ENCODE peak calls at places on chromosomes 6 and 20, in six cellular contexts. One of them, this sample, is unnamed.

GRCh38 chr6:127216821-127217789 is 49.6 kb upstream of the RNF146 start:
- DNase-seq in osteoblast: peak; percentile 45
- DNase-seq in lower lobe of right lung: no peak
- DNase-seq in ovary: no peak
- DNase-seq in left lung: no peak
- DNase-seq in prostate gland: no peak
- DNase-seq in this sample: no peak

GRCh38 chr6:158622545-158623190 is 21.9 kb downstream of the DYNLT1 start:
- DNase-seq in lower lobe of right lung: no peak
- DNase-seq in prostate gland: no peak
- DNase-seq in osteoblast: no peak
- DNase-seq in left lung: peak; percentile 22
- DNase-seq in ovary: no peak
- DNase-seq in this sample: no peak

GRCh38 chr20:10217517-10218410 is 866 bp upstream of the SNAP25 start:
- DNase-seq in prostate gland: peak; percentile 44
- DNase-seq in osteoblast: peak; percentile 89
- DNase-seq in ovary: peak; percentile 86
- DNase-seq in lower lobe of right lung: no peak
- DNase-seq in left lung: peak; percentile 52
- DNase-seq in this sample: peak; percentile 74

GRCh38 chr20:35252037-35252461 is 25.6 kb downstream of the MMP24 start:
- DNase-seq in left lung: no peak
- DNase-seq in prostate gland: no peak
- DNase-seq in ovary: no peak
- DNase-seq in osteoblast: no peak
- DNase-seq in lower lobe of right lung: no peak
- DNase-seq in this sample: no peak

GRCh38 chr20:42179768-42180167 is 561.6 kb upstream of the CHD6 start:
- DNase-seq in prostate gland: no peak
- DNase-seq in lower lobe of right lung: no peak
- DNase-seq in left lung: no peak
- DNase-seq in osteoblast: no peak
- DNase-seq in ovary: no peak
- DNase-seq in this sample: no peak

GRCh38 chr6:18155273-18155863 is at the start of gene KDM1B:
- DNase-seq in osteoblast: peak; percentile 99
- DNase-seq in ovary: peak; percentile 99
- DNase-seq in prostate gland: no peak
- DNase-seq in left lung: no peak
- DNase-seq in lower lobe of right lung: peak; percentile 99
- DNase-seq in this sample: peak; percentile 98

GRCh38 chr20:62475819-62476073 is at the start of gene GATA5:
- DNase-seq in left lung: no peak
- DNase-seq in lower lobe of right lung: no peak
- DNase-seq in osteoblast: no peak
- DNase-seq in prostate gland: no peak
- DNase-seq in ovary: no peak
- DNase-seq in this sample: no peak

GRCh38 chr20:59159091-59159821 is 4.4 kb upstream of the ZNF831 start:
- DNase-seq in prostate gland: no peak
- DNase-seq in lower lobe of right lung: no peak
- DNase-seq in osteoblast: no peak
- DNase-seq in left lung: no peak
- DNase-seq in ovary: no peak
- DNase-seq in this sample: no peak

GRCh38 chr20:23207826-23208555 is 121.9 kb upstream of the CD93 start:
- DNase-seq in ovary: no peak
- DNase-seq in osteoblast: no peak
- DNase-seq in lower lobe of right lung: no peak
- DNase-seq in left lung: no peak
- DNase-seq in prostate gland: no peak
- DNase-seq in this sample: no peak

GRCh38 chr6:145315982-145316600 is 419.2 kb downstream of the EPM2A start:
- DNase-seq in osteoblast: no peak
- DNase-seq in left lung: no peak
- DNase-seq in ovary: no peak
- DNase-seq in lower lobe of right lung: no peak
- DNase-seq in prostate gland: no peak
- DNase-seq in this sample: no peak

GRCh38 chr6:145313041-145313855 is 422.1 kb downstream of the EPM2A start:
- DNase-seq in ovary: no peak
- DNase-seq in lower lobe of right lung: no peak
- DNase-seq in prostate gland: no peak
- DNase-seq in osteoblast: no peak
- DNase-seq in left lung: no peak
- DNase-seq in this sample: no peak

DNA sequence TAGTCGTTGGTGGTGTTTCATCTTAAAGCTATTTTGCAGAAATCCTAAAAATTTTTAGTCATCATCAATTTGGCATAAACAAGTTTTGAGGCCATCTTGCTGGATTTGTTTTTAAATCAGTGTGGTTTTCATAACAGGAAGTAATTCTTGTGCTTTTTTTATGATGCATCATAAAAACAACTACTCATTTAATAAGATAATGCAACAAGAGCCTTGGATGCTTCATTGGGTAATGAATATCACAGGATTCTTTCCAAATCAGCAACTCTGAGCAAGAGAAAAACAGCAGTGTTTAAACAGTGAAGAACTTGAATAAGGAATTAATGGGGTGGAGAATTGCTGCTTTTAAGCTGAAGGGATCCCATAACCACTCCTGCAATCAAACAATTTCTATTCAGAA is 425.2 kb downstream of the EPM2A start:
- DNase-seq in lower lobe of right lung: no peak
- DNase-seq in osteoblast: no peak
- DNase-seq in prostate gland: no peak
- DNase-seq in left lung: no peak
- DNase-seq in ovary: no peak
- DNase-seq in this sample: no peak
- H3K4me3 ChIP-seq in lower lobe of right lung: no peak overlapping the region
- H3K4me3 ChIP-seq in osteoblast: no peak overlapping the region
- H3K4me3 ChIP-seq in prostate gland: no peak overlapping the region
- H3K4me3 ChIP-seq in left lung: no peak overlapping the region
- H3K4me3 ChIP-seq in ovary: no peak overlapping the region
- H3K4me3 ChIP-seq in this sample: no peak overlapping the region

DNA sequence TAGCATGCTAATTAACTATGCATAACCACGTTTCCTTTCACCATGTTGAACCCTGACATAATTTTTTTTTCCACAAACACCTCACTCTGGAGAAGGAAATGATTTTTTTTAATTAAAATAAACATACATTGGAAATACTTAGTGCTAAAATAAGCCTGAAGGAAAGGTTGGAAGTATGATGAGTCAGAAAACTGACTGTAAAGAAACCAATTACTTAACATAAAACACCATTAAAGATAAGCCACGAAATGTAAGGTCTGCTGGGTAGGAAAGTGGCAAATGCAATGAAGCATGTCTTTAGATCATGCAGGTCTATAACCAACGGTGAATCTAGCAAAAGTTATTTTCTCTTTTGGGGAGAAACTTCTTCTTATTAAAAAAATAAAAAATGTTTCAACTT is 47.5 kb downstream of the OPRM1 start:
- DNase-seq in osteoblast: no peak
- DNase-seq in prostate gland: no peak
- DNase-seq in ovary: no peak
- DNase-seq in lower lobe of right lung: no peak
- DNase-seq in left lung: no peak
- DNase-seq in this sample: no peak
- H3K27me3 ChIP-seq in osteoblast: no peaks in the 10 kb centered on the region
- H3K27me3 ChIP-seq in prostate gland: peaks cover 3% of the 10 kb centered on the region
- H3K27me3 ChIP-seq in ovary: no peaks in the 10 kb centered on the region
- H3K27me3 ChIP-seq in lower lobe of right lung: no peaks in the 10 kb centered on the region
- H3K27me3 ChIP-seq in left lung: no peaks in the 10 kb centered on the region
- H3K27me3 ChIP-seq in this sample: no peaks in the 10 kb centered on the region

GRCh38 chr6:138403801-138404665 is at the start of gene HEBP2:
- DNase-seq in ovary: peak; percentile 91
- DNase-seq in prostate gland: peak; percentile 98
- DNase-seq in lower lobe of right lung: peak; percentile 97
- DNase-seq in left lung: peak; percentile 99
- DNase-seq in osteoblast: peak; percentile 97
- DNase-seq in this sample: peak; percentile 99

GRCh38 chr6:138404666-138405337 is 779 bp downstream of the HEBP2 start:
- DNase-seq in left lung: peak; percentile 84
- DNase-seq in ovary: peak; percentile 43
- DNase-seq in prostate gland: peak; percentile 28
- DNase-seq in osteoblast: peak; percentile 84
- DNase-seq in lower lobe of right lung: peak; percentile 57
- DNase-seq in this sample: peak; percentile 18

GRCh38 chr6:138405816-138406403 is 1.9 kb downstream of the HEBP2 start:
- DNase-seq in prostate gland: no peak
- DNase-seq in ovary: no peak
- DNase-seq in left lung: no peak
- DNase-seq in lower lobe of right lung: no peak
- DNase-seq in osteoblast: no peak
- DNase-seq in this sample: no peak

GRCh38 chr6:138403324-138403800 is 661 bp upstream of the HEBP2 start:
- DNase-seq in left lung: peak; percentile 89
- DNase-seq in prostate gland: no peak
- DNase-seq in ovary: peak; percentile 62
- DNase-seq in osteoblast: peak; percentile 84
- DNase-seq in lower lobe of right lung: peak; percentile 65
- DNase-seq in this sample: peak; percentile 34

GRCh38 chr6:138406443-138406842 is 2.4 kb downstream of the HEBP2 start:
- DNase-seq in osteoblast: no peak
- DNase-seq in ovary: no peak
- DNase-seq in left lung: no peak
- DNase-seq in prostate gland: no peak
- DNase-seq in lower lobe of right lung: no peak
- DNase-seq in this sample: no peak
- H3K4me3 ChIP-seq in osteoblast: no peak overlapping the region
- H3K4me3 ChIP-seq in ovary: no peak overlapping the region
- H3K4me3 ChIP-seq in left lung: no peak overlapping the region
- H3K4me3 ChIP-seq in prostate gland: no peak overlapping the region
- H3K4me3 ChIP-seq in lower lobe of right lung: no peak overlapping the region
- H3K4me3 ChIP-seq in this sample: no peak overlapping the region

GRCh38 chr6:449057-449430 is 57.5 kb downstream of the IRF4 start:
- DNase-seq in left lung: no peak
- DNase-seq in osteoblast: peak; percentile 18
- DNase-seq in prostate gland: no peak
- DNase-seq in ovary: no peak
- DNase-seq in lower lobe of right lung: no peak
- DNase-seq in this sample: no peak

GRCh38 chr6:448296-449056 is 56.9 kb downstream of the IRF4 start:
- DNase-seq in lower lobe of right lung: no peak
- DNase-seq in left lung: peak; percentile 32
- DNase-seq in ovary: no peak
- DNase-seq in osteoblast: no peak
- DNase-seq in prostate gland: no peak
- DNase-seq in this sample: no peak

GRCh38 chr6:451336-451735 is 59.8 kb downstream of the IRF4 start:
- DNase-seq in ovary: no peak
- DNase-seq in prostate gland: no peak
- DNase-seq in left lung: no peak
- DNase-seq in lower lobe of right lung: no peak
- DNase-seq in osteoblast: no peak
- DNase-seq in this sample: no peak

GRCh38 chr6:451847-452246 is 60.3 kb downstream of the IRF4 start:
- DNase-seq in ovary: no peak
- DNase-seq in left lung: no peak
- DNase-seq in osteoblast: no peak
- DNase-seq in prostate gland: no peak
- DNase-seq in lower lobe of right lung: no peak
- DNase-seq in this sample: no peak

DNA sequence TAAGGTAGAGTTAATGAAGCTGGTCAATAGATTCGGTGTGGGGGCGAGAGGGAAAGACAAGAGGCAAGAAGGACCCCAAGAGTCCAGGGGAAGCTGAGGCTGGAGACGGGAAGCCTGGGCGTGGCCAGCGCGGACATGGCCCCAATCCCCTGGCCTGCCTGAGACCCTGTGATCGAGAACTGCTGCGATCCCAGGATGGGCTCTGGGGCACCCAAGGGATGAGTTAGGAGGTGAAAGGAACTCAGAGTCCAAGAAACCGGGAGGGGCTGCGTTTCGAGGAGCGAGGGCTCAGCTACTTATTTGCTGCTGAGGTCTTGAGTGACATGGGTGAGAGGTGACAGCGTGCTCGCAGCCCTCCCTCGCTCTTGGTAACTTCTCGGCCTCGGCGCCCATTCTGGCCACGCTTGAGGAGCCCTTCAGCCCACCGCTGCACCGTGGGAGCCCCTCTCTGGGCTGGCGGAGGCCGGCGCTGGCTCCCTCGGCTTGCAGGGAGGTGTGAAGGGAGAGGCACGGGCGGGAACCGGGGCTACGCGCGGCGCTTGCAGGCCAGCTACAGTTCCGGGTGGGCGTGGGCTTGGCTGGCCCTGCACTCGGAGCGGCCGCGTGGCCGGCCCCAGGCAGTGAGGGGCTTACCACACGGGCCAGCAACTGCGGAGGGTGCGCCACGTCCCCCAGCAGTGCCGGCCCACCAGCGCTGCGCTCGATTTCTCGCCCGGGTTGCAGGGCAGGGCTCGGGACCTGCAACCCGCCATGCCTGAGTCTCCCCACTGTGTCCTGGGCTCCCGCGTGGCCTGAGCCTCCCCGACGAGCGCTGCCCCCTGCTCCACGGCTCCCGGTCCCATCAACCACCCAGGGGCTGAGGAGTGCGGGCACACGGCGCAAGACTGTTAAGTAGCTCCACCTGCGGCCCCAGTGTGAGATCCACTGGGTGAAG is 58.2 kb downstream of the IRF4 start:
- DNase-seq in osteoblast: peak; percentile 54
- DNase-seq in ovary: no peak
- DNase-seq in lower lobe of right lung: no peak
- DNase-seq in prostate gland: no peak
- DNase-seq in left lung: no peak
- DNase-seq in this sample: no peak
- H3K27me3 ChIP-seq in osteoblast: peaks cover 6% of the 10 kb centered on the region
- H3K27me3 ChIP-seq in ovary: no peaks in the 10 kb centered on the region
- H3K27me3 ChIP-seq in lower lobe of right lung: no peaks in the 10 kb centered on the region
- H3K27me3 ChIP-seq in prostate gland: no peaks in the 10 kb centered on the region
- H3K27me3 ChIP-seq in left lung: no peaks in the 10 kb centered on the region
- H3K27me3 ChIP-seq in this sample: no peaks in the 10 kb centered on the region

DNA sequence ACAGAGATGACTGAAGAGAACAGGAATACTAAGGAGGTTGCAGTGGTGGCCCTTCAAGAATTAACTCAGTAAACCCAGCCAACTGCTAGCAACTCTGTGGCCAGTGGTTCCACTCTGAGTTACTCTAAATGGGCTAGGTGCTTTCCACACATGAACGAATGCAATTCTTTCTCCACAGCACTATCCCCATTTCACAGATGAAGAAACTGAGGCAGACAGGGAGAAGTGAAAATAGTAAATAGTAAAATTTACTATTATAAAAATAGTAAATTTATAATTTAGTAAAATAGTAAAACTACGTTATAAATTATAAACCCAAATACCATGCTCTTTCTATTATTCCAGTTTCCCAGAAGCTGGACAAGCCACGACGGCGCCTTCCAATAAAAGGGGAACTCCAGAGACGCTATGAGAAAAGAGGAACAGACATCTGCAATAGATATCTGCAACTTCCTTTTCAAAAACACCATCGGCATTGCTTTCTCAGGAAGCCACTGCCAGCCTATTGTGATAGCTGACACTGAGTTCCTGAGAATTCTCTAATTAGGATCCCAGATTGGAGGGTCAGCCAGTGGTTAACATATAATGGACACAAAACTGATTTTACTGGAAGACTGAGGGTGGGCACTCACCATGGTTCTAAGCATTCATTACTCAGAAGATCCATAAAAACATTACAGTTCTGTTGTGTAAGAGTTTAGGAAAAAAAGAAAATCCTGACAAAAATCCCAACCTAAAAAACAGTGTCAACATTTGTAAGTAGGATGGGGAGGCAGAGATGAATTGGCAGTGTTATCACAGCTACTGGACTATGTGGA is 16.2 kb downstream of the FKBP1A start:
- DNase-seq in osteoblast: no peak
- DNase-seq in ovary: no peak
- DNase-seq in lower lobe of right lung: no peak
- DNase-seq in left lung: no peak
- DNase-seq in prostate gland: no peak
- DNase-seq in this sample: no peak
- H3K4me3 ChIP-seq in osteoblast: no peak overlapping the region
- H3K4me3 ChIP-seq in ovary: no peak overlapping the region
- H3K4me3 ChIP-seq in lower lobe of right lung: no peak overlapping the region
- H3K4me3 ChIP-seq in left lung: no peak overlapping the region
- H3K4me3 ChIP-seq in prostate gland: no peak overlapping the region
- H3K4me3 ChIP-seq in this sample: no peak overlapping the region